ENCODE peak calls at places on chromosomes 5 and 9, in eight cellular contexts. K, V, N, I, P, W, H and R are unnamed samples.

GRCh38 chr5:81165493-81166119 is 67.5 kb upstream of the CKMT2 start:
- DNase-seq in K (no peak), V (peak), N (peak), I (no peak), P (peak), W (no peak), H (peak), R (peak)

GRCh38 chr9:110750272-110750671 is 81.7 kb downstream of the MUSK start:
- DNase-seq in K (no peak), V (no peak), N (peak), I (peak), P (no peak), W (peak), H (no peak), R (no peak)

GRCh38 chr5:135608761-135609443 is 30.1 kb upstream of the CXCL14 start:
- DNase-seq in K (peak), V (no peak), N (no peak), I (no peak), P (no peak), W (no peak), H (no peak), R (no peak)

GRCh38 chr5:79847561-79847960 is 143.5 kb downstream of the MTX3 start:
- DNase-seq in K (peak), V (no peak), N (no peak), I (no peak), P (no peak), W (no peak), H (no peak), R (no peak)

GRCh38 chr9:91192379-91192775 is 169.3 kb downstream of the AUH start:
- DNase-seq in K (no peak), V (no peak), N (no peak), I (peak), P (peak), W (peak), H (peak), R (no peak)

GRCh38 chr9:3962467-3962866 is 337.4 kb downstream of the GLIS3 start:
- DNase-seq in K (no peak), V (no peak), N (peak), I (no peak), P (peak), W (no peak), H (peak), R (no peak)

GRCh38 chr9:112487008-112487798 is 576 bp downstream of the KIAA1958 start:
- DNase-seq in K (peak), V (no peak), N (peak), I (peak), P (peak), W (peak), H (peak), R (peak)

GRCh38 chr9:123049589-123050222 is 16.2 kb downstream of the GPR21 start:
- DNase-seq in K (no peak), V (no peak), N (peak), I (no peak), P (peak), W (no peak), H (peak), R (no peak)

GRCh38 chr5:3297852-3298251 is 297.8 kb upstream of the IRX1 start:
- DNase-seq in K (no peak), V (no peak), N (no peak), I (no peak), P (no peak), W (no peak), H (no peak), R (no peak)

GRCh38 chr9:101848485-101848919 is 110.1 kb upstream of the GRIN3A start:
- DNase-seq in K (no peak), V (no peak), N (no peak), I (no peak), P (no peak), W (no peak), H (peak), R (no peak)

GRCh38 chr5:180970336-180970735 is 18.3 kb upstream of the BTNL3 start:
- DNase-seq in K (no peak), V (no peak), N (no peak), I (no peak), P (no peak), W (no peak), H (no peak), R (no peak)

GRCh38 chr9:135791431-135792267 is 89.7 kb downstream of the KCNT1 start:
- DNase-seq in K (no peak), V (no peak), N (no peak), I (no peak), P (no peak), W (no peak), H (no peak), R (no peak)

DNA sequence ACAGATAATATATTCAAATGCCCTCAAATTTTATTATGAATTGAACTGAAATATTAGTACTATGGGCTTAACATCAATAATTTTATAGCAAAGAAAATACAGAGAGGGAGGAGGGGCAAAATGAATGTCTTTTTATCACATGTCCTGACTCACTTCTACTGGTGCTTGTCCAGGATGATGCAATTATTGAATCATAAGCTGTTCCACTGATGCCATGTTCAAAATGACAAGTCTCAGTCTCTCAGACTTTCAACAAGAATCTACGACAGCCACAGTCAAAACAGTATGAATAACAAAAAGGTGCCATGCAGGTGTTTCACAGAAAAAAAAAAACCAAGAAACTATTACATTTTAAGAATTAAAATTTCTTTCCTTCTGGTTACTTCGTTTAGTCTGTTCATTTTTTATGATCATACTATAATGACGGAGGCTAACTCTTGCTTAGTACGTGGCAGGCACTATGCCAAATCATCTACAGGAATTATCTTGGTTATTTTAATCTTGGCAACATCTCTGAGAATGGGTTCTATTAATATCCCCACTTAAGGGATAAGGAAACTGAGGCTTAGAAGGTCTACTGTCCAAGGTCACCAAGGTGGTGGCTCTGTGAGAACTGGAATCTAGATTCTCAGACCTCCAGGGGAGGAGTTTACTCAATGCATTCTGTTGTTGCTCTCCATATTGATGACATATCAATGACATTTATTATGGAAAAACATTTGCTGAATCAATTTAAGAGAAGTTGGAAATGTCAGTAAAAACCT is 61.5 kb downstream of the NR3C1 start:
- DNase-seq in K (no peak), V (no peak), N (peak), I (no peak), P (peak), W (no peak), H (peak), R (no peak)
- TF ChIP-seq CTCF in K (no peak), V (no peak), N (no peak), I (no peak), P (no peak), W (no peak), H (no peak), R (no peak)

DNA sequence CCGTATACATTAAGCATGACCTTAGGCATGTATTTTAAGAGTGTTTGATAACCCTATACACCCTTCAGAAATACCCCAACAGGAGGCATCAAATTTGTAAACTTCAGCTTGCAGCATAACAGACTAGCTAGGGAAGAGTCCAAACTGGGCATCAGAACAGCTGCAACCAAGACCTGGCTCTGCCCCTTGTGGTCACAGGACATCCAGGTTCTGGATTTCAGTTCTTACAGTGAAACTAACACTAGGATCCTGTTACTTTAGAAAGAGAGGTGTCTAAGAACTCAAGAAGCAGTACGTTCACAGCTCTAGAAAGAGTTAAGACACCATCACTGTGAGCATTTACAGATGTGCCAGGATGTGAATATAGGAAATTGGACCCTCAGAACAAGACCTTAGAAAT is 229.8 kb downstream of the BNC2 start:
- DNase-seq in K (no peak), V (no peak), N (peak), I (peak), P (no peak), W (no peak), H (peak), R (no peak)
- TF ChIP-seq CTCF in K (peak), V (no peak), N (peak), I (no peak), P (no peak), W (peak), H (peak), R (no peak)

GRCh38 chr9:114423181-114423580 is 35.4 kb upstream of the AKNA start:
- DNase-seq in K (no peak), V (no peak), N (no peak), I (no peak), P (no peak), W (no peak), H (no peak), R (no peak)

GRCh38 chr9:114425126-114425525 is 37.3 kb upstream of the AKNA start:
- DNase-seq in K (no peak), V (no peak), N (no peak), I (no peak), P (no peak), W (no peak), H (no peak), R (no peak)

GRCh38 chr9:114426046-114426948 is 38.5 kb upstream of the AKNA start:
- DNase-seq in K (no peak), V (no peak), N (no peak), I (no peak), P (no peak), W (no peak), H (no peak), R (no peak)

GRCh38 chr9:114421147-114421546 is 33.4 kb upstream of the AKNA start:
- DNase-seq in K (no peak), V (no peak), N (no peak), I (no peak), P (no peak), W (no peak), H (no peak), R (no peak)

DNA sequence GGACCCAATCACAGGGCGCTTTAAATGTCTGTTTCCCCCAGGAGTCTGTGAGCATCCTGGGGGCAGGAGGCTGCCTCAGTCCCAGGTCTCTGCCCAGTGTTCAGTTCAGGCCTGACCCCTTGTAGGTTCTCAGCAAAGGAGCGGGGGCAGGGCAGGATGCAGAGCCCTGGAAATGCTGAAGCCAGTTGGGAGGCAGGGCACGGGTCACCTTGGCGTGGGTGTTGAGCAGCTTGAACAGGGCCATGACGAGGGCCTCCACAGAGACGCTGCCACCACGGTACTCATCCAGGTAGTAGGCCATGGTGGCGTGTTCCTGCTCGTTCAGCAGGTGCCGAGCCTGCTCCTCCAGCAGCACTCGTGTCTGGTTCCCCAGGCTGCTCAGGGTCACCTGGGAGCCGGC is 36.3 kb upstream of the AKNA start:
- DNase-seq in K (no peak), V (no peak), N (no peak), I (no peak), P (no peak), W (no peak), H (no peak), R (no peak)
- TF ChIP-seq CTCF in K (no peak), V (no peak), N (no peak), I (no peak), P (no peak), W (no peak), H (no peak), R (no peak)

DNA sequence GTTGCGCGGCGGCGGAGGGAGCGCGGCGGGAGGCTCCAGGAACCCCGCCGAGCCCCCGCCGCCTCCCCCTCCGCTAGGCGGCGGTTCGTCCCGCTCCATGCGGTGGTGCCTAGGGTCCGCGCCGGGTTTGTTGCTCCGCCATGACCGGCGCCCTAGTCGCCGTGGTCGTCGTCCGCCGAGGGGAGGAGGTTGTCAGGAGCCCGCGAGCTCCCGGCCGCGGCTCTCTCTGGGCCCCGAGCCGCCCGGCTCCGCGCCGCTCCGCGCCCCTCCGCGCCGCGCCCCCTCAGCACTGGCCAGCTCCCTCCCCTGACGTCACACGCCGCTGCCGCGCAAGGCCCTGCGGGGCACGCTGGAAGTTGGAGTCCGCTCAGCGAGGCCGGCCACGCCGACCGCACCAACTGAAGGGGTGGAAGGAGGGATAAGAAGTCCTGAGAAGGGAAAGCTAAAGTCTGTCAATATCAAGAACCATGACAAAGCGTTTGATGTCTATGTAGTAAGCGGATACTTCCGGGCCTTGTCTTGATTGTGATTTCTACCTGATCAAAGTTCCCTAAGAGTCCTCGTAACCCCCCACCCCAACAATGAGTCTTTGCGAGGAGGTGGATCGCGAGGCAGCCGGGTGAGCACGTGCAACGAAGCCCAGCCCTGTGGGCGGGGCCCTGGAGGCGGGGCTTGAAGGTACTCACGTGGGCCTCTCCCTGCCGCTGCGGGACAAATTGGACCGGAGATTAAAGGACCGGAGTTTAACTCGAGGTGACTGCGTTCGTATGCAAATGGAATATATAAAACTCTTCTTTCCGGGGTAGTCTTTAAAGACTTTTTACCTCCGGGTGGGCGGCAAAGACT is at the start of gene NR6A1:
- DNase-seq in K (peak), V (peak), N (peak), I (peak), P (peak), W (peak), H (peak), R (peak)
- TF ChIP-seq CTCF in K (peak), V (no peak), N (no peak), I (peak), P (peak), W (no peak), H (peak), R (peak)

DNA sequence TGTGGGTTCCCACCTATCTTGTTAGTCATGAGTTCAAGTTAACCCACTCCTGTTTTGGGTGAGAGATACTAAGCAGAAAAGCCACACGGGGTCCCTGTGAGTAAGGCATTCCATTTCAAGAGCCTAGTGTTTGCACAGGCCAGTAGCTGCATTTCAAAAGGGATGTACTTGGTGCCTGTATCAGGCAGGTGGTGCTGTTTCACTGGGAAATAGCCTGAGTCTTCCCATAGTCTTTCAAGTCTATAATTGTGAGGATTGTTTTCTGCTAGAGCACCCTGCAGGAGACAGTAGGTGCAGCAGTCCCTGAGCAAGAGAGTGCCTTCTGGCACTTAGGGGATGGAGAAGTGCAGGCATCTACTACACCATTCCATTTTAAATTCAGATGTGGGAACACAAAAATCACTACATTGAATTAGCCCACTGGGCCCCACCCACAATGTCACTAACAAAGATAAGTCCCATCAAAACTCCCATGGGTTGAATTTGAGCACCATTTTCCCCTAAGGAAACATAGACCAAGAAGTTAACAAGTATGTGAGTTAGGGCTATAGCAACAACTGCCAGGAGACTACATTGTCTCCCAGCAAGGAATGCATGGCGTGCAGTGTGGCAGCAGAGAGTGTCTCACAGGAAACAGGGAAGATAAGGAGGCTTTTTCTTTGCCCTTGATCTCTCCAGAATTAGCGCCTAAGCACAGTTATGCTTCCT is 263.2 kb downstream of the COX7C start:
- DNase-seq in K (no peak), V (no peak), N (peak), I (no peak), P (peak), W (no peak), H (peak), R (peak)
- TF ChIP-seq CTCF in K (peak), V (peak), N (peak), I (peak), P (peak), W (peak), H (peak), R (peak)

GRCh38 chr9:127765418-127765817 is 13.0 kb downstream of the SH2D3C start:
- DNase-seq in K (no peak), V (no peak), N (no peak), I (no peak), P (no peak), W (no peak), H (no peak), R (no peak)

GRCh38 chr9:127761491-127761904 is 17.0 kb downstream of the SH2D3C start:
- DNase-seq in K (no peak), V (no peak), N (no peak), I (no peak), P (no peak), W (no peak), H (no peak), R (no peak)

GRCh38 chr9:127762111-127762676 is 16.3 kb downstream of the SH2D3C start:
- DNase-seq in K (no peak), V (no peak), N (no peak), I (peak), P (no peak), W (no peak), H (no peak), R (no peak)

GRCh38 chr9:127761061-127761460 is 17.4 kb downstream of the SH2D3C start:
- DNase-seq in K (no peak), V (no peak), N (no peak), I (no peak), P (no peak), W (no peak), H (no peak), R (no peak)

GRCh38 chr9:127763918-127764384 is 14.5 kb downstream of the SH2D3C start:
- DNase-seq in K (no peak), V (no peak), N (peak), I (no peak), P (no peak), W (no peak), H (no peak), R (no peak)
- TF ChIP-seq CTCF in K (peak), V (no peak), N (peak), I (peak), P (peak), W (peak), H (peak), R (peak)

GRCh38 chr9:137772281-137772873 is 105.2 kb upstream of the CACNA1B start:
- DNase-seq in K (no peak), V (no peak), N (peak), I (no peak), P (no peak), W (no peak), H (no peak), R (no peak)
- TF ChIP-seq CTCF in K (peak), V (no peak), N (peak), I (peak), P (no peak), W (no peak), H (no peak), R (peak)